ENCODE peak calls at places on chromosomes 3 and 15, in seven cellular contexts. Z, J, Q, A, N, L and W are unnamed samples.

GRCh38 chr15:61598655-61599054 is 369.6 kb upstream of the RORA start:
- DNase-seq in A (no peak), N (no peak), L (no peak), J (no peak), Z (no peak), Q (no peak), W (no peak)

GRCh38 chr3:14784087-14784596 is 34.6 kb upstream of the FGD5 start:
- DNase-seq in A (no peak), J (no peak), N (no peak), Z (no peak), L (no peak), Q (no peak), W (no peak)

GRCh38 chr15:85473455-85473854 is 93.1 kb downstream of the AKAP13 start:
- DNase-seq in J (no peak), Q (no peak), A (no peak), L (no peak), N (no peak), Z (peak), W (no peak)

GRCh38 chr3:124266517-124266916 is 274.6 kb upstream of the ROPN1 start:
- DNase-seq in Z (no peak), Q (no peak), J (no peak), L (no peak), A (no peak), N (no peak), W (no peak)

GRCh38 chr15:79539426-79539825 is 107.3 kb downstream of the MINAR1 start:
- DNase-seq in Q (no peak), L (no peak), A (no peak), J (no peak), Z (no peak), N (no peak), W (no peak)

GRCh38 chr15:85276921-85277320 is 103.5 kb upstream of the AKAP13 start:
- DNase-seq in N (no peak), L (no peak), Q (no peak), Z (no peak), J (no peak), A (no peak), W (no peak)

GRCh38 chr15:33194237-33194636 is 277 bp downstream of the FMN1 start:
- DNase-seq in J (no peak), A (peak), N (no peak), L (no peak), Z (no peak), Q (no peak), W (no peak)

GRCh38 chr3:53318522-53318921 is 28.8 kb downstream of the DCP1A start:
- DNase-seq in A (no peak), Z (no peak), N (peak), L (no peak), Q (no peak), J (no peak), W (no peak)

GRCh38 chr3:181292984-181293383 is 303.4 kb upstream of the DNAJC19 start:
- DNase-seq in J (no peak), Q (no peak), Z (no peak), N (no peak), A (no peak), L (no peak), W (no peak)